ENCODE peak calls at places on chromosome 22, in nine cellular contexts. C is esophagus muscularis mucosa, U is fibroblast of the aortic adventitia, L is left ventricle myocardium inferior, J is AG10803, V is fibroblast of mammary gland, E is Panc1, Y is brain microvascular endothelial cell, H is astrocyte of the spinal cord. K is an unnamed sample.

GRCh38 chr22:20272700-20273099 is 4.6 kb upstream of the RTN4R start:
- DNase-seq in E (no peak), U (no peak), H (no peak), V (no peak), Y (no peak), C (no peak), J (no peak), L (no peak), K (no peak)

GRCh38 chr22:23072035-23072910 is 2.0 kb downstream of the GNAZ start:
- DNase-seq in C (no peak), U (no peak), V (no peak), H (peak; percentile 3), E (no peak), J (peak; percentile 62), L (peak; percentile 2), Y (no peak), K (peak; percentile 48)

GRCh38 chr22:30596886-30597285 is 5.2 kb upstream of the PES1 start:
- DNase-seq in H (no peak), Y (no peak), C (no peak), E (no peak), U (no peak), J (no peak), V (no peak), L (no peak), K (no peak)

GRCh38 chr22:36807627-36808026 is 9.2 kb downstream of the PVALB start:
- DNase-seq in V (no peak), L (no peak), C (no peak), U (no peak), H (no peak), E (no peak), J (no peak), Y (no peak), K (no peak)

GRCh38 chr22:46087816-46088277 is 62.5 kb upstream of the PPARA start:
- DNase-seq in C (peak; percentile 98), L (peak; percentile 93), U (peak; percentile 94), E (no peak), V (peak; percentile 93), H (peak; percentile 93), J (peak; percentile 95), Y (peak; percentile 90), K (peak; percentile 95)

GRCh38 chr22:40107756-40108437 is 69.8 kb upstream of the TNRC6B start:
- DNase-seq in C (no peak), J (peak; percentile 72), V (peak; percentile 60), E (peak; percentile 4), U (peak; percentile 70), L (no peak), H (peak; percentile 5), Y (no peak), K (no peak)

GRCh38 chr22:17198188-17199130 is 20.8 kb downstream of the ADA2 start:
- DNase-seq in V (peak; percentile 9), C (no peak), L (peak; percentile 63), H (peak; percentile 18), E (no peak), Y (no peak), U (peak; percentile 9), J (no peak), K (no peak)

GRCh38 chr22:33917744-33918406 is 2.4 kb downstream of the LARGE1 start:
- DNase-seq in V (peak; percentile 23), E (no peak), J (peak; percentile 32), Y (no peak), U (peak; percentile 17), H (no peak), C (no peak), L (no peak), K (peak; percentile 53)

GRCh38 chr22:33035276-33035863 is 22.8 kb downstream of the SYN3 start:
- DNase-seq in E (no peak), L (no peak), V (no peak), C (no peak), J (no peak), H (no peak), Y (no peak), U (no peak), K (no peak)

GRCh38 chr22:43829904-43830851 is 18.1 kb upstream of the EFCAB6 start:
- DNase-seq in J (peak; percentile 86), C (no peak), V (peak; percentile 69), L (peak; percentile 87), E (no peak), U (peak; percentile 80), Y (no peak), H (peak; percentile 16), K (peak; percentile 95)

GRCh38 chr22:43829448-43829821 is 17.3 kb upstream of the EFCAB6 start:
- DNase-seq in Y (no peak), H (peak; percentile 29), V (no peak), L (peak; percentile 37), C (no peak), E (no peak), J (peak; percentile 95), U (no peak), K (peak; percentile 53)

GRCh38 chr22:43827336-43827735 is 15.2 kb upstream of the EFCAB6 start:
- DNase-seq in C (no peak), L (no peak), H (no peak), V (no peak), J (no peak), Y (no peak), U (no peak), E (no peak), K (no peak)

GRCh38 chr22:43827926-43828710 is 16.0 kb upstream of the EFCAB6 start:
- DNase-seq in U (no peak), L (no peak), C (no peak), J (no peak), E (no peak), H (no peak), V (no peak), Y (no peak), K (no peak)

GRCh38 chr22:43828711-43829447 is 16.8 kb upstream of the EFCAB6 start:
- DNase-seq in E (no peak), C (peak; percentile 95), V (peak; percentile 87), L (peak; percentile 88), J (peak; percentile 4), U (peak; percentile 94), H (peak; percentile 29), Y (peak; percentile 4), K (peak; percentile 30)
- H3K4me3 ChIP-seq in E (no peak overlapping the region), C (no peak overlapping the region), V (no peak overlapping the region), L (peak overlapping the region; percentile 35), J (no peak overlapping the region), U (no peak overlapping the region), H (no peak overlapping the region), Y (no peak overlapping the region), K (no peak overlapping the region)

GRCh38 chr22:47292546-47293320 is 530.3 kb downstream of the TBC1D22A start:
- DNase-seq in U (no peak), L (no peak), H (peak; percentile 58), V (peak; percentile 41), E (no peak), C (no peak), J (no peak), Y (no peak), K (no peak)

GRCh38 chr22:47289316-47289985 is 527.0 kb downstream of the TBC1D22A start:
- DNase-seq in L (no peak), C (no peak), V (no peak), H (no peak), U (no peak), E (no peak), J (no peak), Y (no peak), K (no peak)

GRCh38 chr22:47291565-47292495 is 529.4 kb downstream of the TBC1D22A start:
- DNase-seq in Y (no peak), C (no peak), E (no peak), U (no peak), J (no peak), H (no peak), V (no peak), L (no peak), K (no peak)

GRCh38 chr22:47288640-47289039 is 526.2 kb downstream of the TBC1D22A start:
- DNase-seq in J (no peak), H (no peak), C (no peak), Y (no peak), L (no peak), U (no peak), E (no peak), V (no peak), K (no peak)

GRCh38 chr22:47290706-47291430 is 528.4 kb downstream of the TBC1D22A start:
- DNase-seq in L (no peak), V (no peak), E (no peak), C (no peak), H (no peak), J (no peak), U (no peak), Y (no peak), K (no peak)
- TF ChIP-seq CTCF in L (no peak), V (no peak), E (no peak), C (no peak), H (no peak), J (no peak), U (no peak), Y (no peak), K (no peak)

GRCh38 chr22:21832291-21833290 is 34.9 kb downstream of the MAPK1 start:
- DNase-seq in C (no peak), Y (no peak), H (no peak), J (peak; percentile 53), V (peak; percentile 20), L (no peak), E (no peak), U (peak; percentile 44), K (no peak)

GRCh38 chr22:21839765-21840140 is 27.7 kb downstream of the MAPK1 start:
- DNase-seq in Y (no peak), J (no peak), V (no peak), E (no peak), L (no peak), C (no peak), H (no peak), U (no peak), K (no peak)

GRCh38 chr22:21837184-21837979 is 30.1 kb downstream of the MAPK1 start:
- DNase-seq in L (no peak), U (peak; percentile 85), H (peak; percentile 91), J (peak; percentile 82), C (no peak), V (peak; percentile 85), E (no peak), Y (peak; percentile 76), K (peak; percentile 95)

GRCh38 chr22:21835378-21835777 is 32.1 kb downstream of the MAPK1 start:
- DNase-seq in U (no peak), V (no peak), J (no peak), C (no peak), H (no peak), E (no peak), L (no peak), Y (no peak), K (no peak)

GRCh38 chr22:21834869-21835268 is 32.6 kb downstream of the MAPK1 start:
- DNase-seq in C (no peak), H (no peak), L (no peak), E (no peak), Y (no peak), V (no peak), J (no peak), U (no peak), K (no peak)
- H3K4me3 ChIP-seq in C (no peak overlapping the region), H (no peak overlapping the region), L (no peak overlapping the region), E (no peak overlapping the region), Y (no peak overlapping the region), V (no peak overlapping the region), J (no peak overlapping the region), U (no peak overlapping the region), K (no peak overlapping the region)

GRCh38 chr22:28310299-28310698 is 369.3 kb downstream of the TTC28 start:
- DNase-seq in V (no peak), C (no peak), U (no peak), E (no peak), J (no peak), Y (no peak), H (no peak), L (no peak), K (no peak)

GRCh38 chr22:28314959-28315358 is 364.7 kb downstream of the TTC28 start:
- DNase-seq in E (no peak), U (no peak), L (no peak), H (no peak), C (no peak), V (no peak), J (no peak), Y (no peak), K (no peak)

GRCh38 chr22:28316014-28316413 is 363.6 kb downstream of the TTC28 start:
- DNase-seq in E (no peak), L (no peak), C (no peak), V (no peak), H (no peak), U (no peak), Y (no peak), J (no peak), K (peak; percentile 13)
- TF ChIP-seq CTCF in E (no peak), L (no peak), C (no peak), V (no peak), H (no peak), U (no peak), Y (no peak), J (no peak), K (no peak)

K was measured in fibroblast of lung.